ENCODE peak calls at places on chromosomes 4 and X, in four cellular contexts. Z is SK-N-SH, E is GM12878, L is H1. H is an unnamed sample.

GRCh38 chrX:123860506-123860840 is 620 bp downstream of the XIAP start:
- DNase-seq in Z (peak; percentile 24), E (peak; percentile 21), L (no peak), H (no peak)

GRCh38 chr4:106062452-106062875 is 167.2 kb downstream of the NPNT start:
- DNase-seq in Z (no peak), E (no peak), L (no peak), H (no peak)

GRCh38 chr4:184664445-184665210 is 15.1 kb downstream of the PRIMPOL start:
- DNase-seq in Z (peak; percentile 32), E (no peak), L (no peak), H (no peak)

GRCh38 chrX:66833426-66833825 is 194.5 kb upstream of the EDA2R start:
- DNase-seq in Z (no peak), E (peak; percentile 1), L (no peak), H (no peak)

GRCh38 chr4:180942367-180942916 is 1300.8 kb upstream of the TENM3 start:
- DNase-seq in Z (no peak), E (no peak), L (no peak), H (no peak)

GRCh38 chrX:107050195-107050709 is 50.2 kb upstream of the MORC4 start:
- DNase-seq in Z (no peak), E (no peak), L (no peak), H (no peak)

GRCh38 chr4:138451264-138451663 is 209.1 kb upstream of the SLC7A11 start:
- DNase-seq in Z (no peak), E (no peak), L (no peak), H (no peak)

GRCh38 chr4:41611881-41612871 is 74.2 kb downstream of the LIMCH1 start:
- DNase-seq in Z (peak; percentile 44), E (no peak), L (no peak), H (peak; percentile 27)

GRCh38 chr4:146478009-146478408 is 43.7 kb downstream of the SLC10A7 start:
- DNase-seq in Z (peak; percentile 4), E (no peak), L (no peak), H (no peak)

GRCh38 chrX:134895785-134896184 is 95.0 kb upstream of the SMIM10 start:
- DNase-seq in Z (no peak), E (no peak), L (no peak), H (no peak)

GRCh38 chrX:119488749-119489148 is 20.5 kb downstream of the SLC25A5 start:
- DNase-seq in Z (peak; percentile 71), E (no peak), L (peak; percentile 56), H (no peak)

GRCh38 chr4:150805183-150806025 is 209.7 kb downstream of the LRBA start:
- DNase-seq in Z (no peak), E (no peak), L (no peak), H (no peak)

GRCh38 chr4:124044330-124044729 is 647.7 kb downstream of the SPRY1 start:
- DNase-seq in Z (no peak), E (no peak), L (no peak), H (no peak)

GRCh38 chrX:136752796-136753195 is 27.9 kb downstream of the ARHGEF6 start:
- DNase-seq in Z (no peak), E (no peak), L (no peak), H (no peak)

GRCh38 chr4:73067971-73068394 is 1.5 kb downstream of the COX18 start:
- DNase-seq in Z (no peak), E (no peak), L (no peak), H (no peak)

GRCh38 chrX:136766785-136767103 is 14.0 kb downstream of the ARHGEF6 start:
- DNase-seq in Z (no peak), E (no peak), L (no peak), H (no peak)

DNA sequence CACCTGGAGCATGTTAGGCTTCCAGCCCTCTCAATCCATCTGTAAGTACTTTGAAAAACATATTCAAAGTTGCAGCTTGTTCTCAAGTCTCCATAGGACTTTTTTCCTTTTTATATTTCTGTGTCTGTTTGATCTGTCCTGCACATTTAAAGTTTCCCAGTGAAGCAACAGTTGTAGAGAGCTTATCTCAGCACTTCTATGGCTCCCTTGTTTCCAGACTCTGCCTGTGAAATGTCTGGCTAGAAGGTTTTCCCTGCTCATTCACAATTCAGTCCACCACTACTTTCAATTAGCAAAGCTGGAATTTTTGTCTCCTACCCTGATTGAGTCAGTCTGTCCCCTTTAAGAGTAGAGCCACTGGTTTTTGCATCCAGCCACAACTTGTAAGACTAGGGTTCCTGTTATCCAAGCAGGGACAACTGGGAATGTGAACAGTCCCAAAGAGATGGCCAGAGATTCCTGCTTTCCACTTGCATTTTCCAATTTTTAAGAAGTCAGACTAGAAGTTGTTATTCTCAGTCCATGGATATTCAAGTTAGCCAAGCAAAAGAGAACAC is 116.1 kb downstream of the GASK1B start:
- DNase-seq in Z (no peak), E (no peak), L (no peak), H (no peak)
- TF ChIP-seq YY1 in Z (no peak), E (no peak), L (no peak), H (no peak)

GRCh38 chr4:20391224-20391623 is 139.5 kb downstream of the SLIT2 start:
- DNase-seq in Z (no peak), E (no peak), L (no peak), H (no peak)
- TF ChIP-seq YY1 in Z (no peak), E (no peak), L (no peak), H (no peak)

GRCh38 chr4:78864405-78865024 is 74.7 kb downstream of the PAQR3 start:
- DNase-seq in Z (peak; percentile 34), E (peak; percentile 44), L (no peak), H (peak; percentile 18)
- TF ChIP-seq YY1 in Z (no peak), E (no peak), L (no peak), H (no peak)

DNA sequence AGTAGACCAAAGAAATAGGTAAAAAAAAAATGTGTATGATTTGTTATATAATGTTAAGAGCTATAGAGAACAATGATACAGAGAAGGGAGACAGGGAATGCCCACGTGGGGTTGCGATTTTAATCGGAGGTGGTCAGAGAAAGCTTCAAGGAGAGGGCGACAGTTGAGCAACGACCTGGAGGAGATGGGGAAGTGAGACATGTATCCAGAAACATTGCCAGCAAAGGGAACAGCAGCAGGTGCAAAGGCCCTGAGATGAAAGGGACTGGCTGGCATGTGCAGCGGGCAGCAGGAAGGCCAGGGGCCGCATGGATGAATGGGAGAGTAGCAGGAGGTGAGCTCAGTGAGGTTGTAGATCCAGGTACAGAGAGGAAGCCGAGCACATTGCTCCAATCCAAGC is 32.9 kb downstream of the NIPAL1 start:
- DNase-seq in Z (no peak), E (no peak), L (no peak), H (no peak)
- TF ChIP-seq YY1 in Z (no peak), E (no peak), L (no peak), H (no peak)

GRCh38 chrX:65545456-65545855 is 10.9 kb upstream of the LAS1L start:
- DNase-seq in Z (no peak), E (no peak), L (no peak), H (no peak)
- TF ChIP-seq YY1 in Z (no peak), E (no peak), L (no peak), H (no peak)

GRCh38 chr4:723706-724105 is 18.1 kb downstream of the PCGF3 start:
- DNase-seq in Z (no peak), E (no peak), L (no peak), H (no peak)
- TF ChIP-seq YY1 in Z (no peak), E (no peak), L (no peak), H (no peak)

DNA sequence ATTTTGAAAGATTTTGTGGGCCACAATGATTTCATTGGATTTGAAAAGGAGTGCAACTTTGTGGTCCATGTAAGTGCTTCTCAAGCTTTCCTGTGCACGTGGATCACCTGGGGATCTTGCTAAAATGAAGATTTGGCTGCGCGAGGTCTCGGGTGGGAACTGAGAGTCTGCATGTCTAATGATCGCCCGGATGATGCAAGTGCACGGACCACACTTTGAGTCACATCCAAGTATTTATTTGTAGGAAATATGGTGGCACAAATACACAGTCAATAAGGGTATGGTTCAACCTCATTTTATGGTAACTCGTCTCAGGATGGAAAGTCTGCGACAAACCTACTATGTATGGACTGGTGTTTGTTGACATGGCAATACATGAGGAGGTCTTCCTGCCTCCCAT is 899 bp downstream of the BMX start:
- DNase-seq in Z (no peak), E (no peak), L (no peak), H (no peak)
- TF ChIP-seq YY1 in Z (no peak), E (no peak), L (no peak), H (no peak)